ENCODE peak calls at places on chromosomes 3 and 15, in eight cellular contexts. T is MCF 10A, E is stomach, I is right atrium auricular region, F is WTC11, Y is K562, C is adrenal gland, M is PC-9. B is an unnamed sample.

GRCh38 chr3:52570076-52570475 is 33.7 kb downstream of the UQCC5 start:
- DNase-seq in Y (no peak), T (no peak), I (no peak), C (no peak), F (no peak), M (peak; percentile 39), E (no peak), B (no peak)

GRCh38 chr15:59147666-59148065 is 42.7 kb downstream of the CCNB2 start:
- DNase-seq in F (no peak), T (no peak), M (no peak), C (no peak), I (no peak), Y (no peak), E (no peak), B (no peak)

GRCh38 chr3:196406806-196407470 is 25.3 kb downstream of the UBXN7 start:
- DNase-seq in F (no peak), T (no peak), Y (peak; percentile 22), C (no peak), M (no peak), E (no peak), I (no peak), B (no peak)

GRCh38 chr15:31024330-31024729 is 32.9 kb upstream of the MTMR10 start:
- DNase-seq in I (no peak), M (peak; percentile 26), E (no peak), C (no peak), T (peak; percentile 72), F (peak; percentile 28), Y (no peak), B (no peak)

GRCh38 chr15:78350058-78350457 is 9.9 kb downstream of the CRABP1 start:
- DNase-seq in T (no peak), C (no peak), E (no peak), Y (no peak), M (no peak), I (no peak), F (no peak), B (no peak)

GRCh38 chr3:137854498-137855285 is 90.6 kb downstream of the SOX14 start:
- DNase-seq in C (no peak), E (no peak), I (no peak), F (peak; percentile 16), Y (no peak), M (no peak), T (no peak), B (no peak)

GRCh38 chr15:53753813-53754212 is 5.7 kb downstream of the WDR72 start:
- DNase-seq in C (no peak), I (no peak), T (no peak), F (no peak), E (no peak), M (no peak), Y (no peak), B (no peak)

GRCh38 chr3:183378951-183379350 is 49.5 kb downstream of the MCF2L2 start:
- DNase-seq in C (no peak), F (no peak), I (no peak), M (no peak), E (no peak), Y (no peak), T (no peak), B (no peak)

GRCh38 chr3:121852256-121852655 is 17.2 kb downstream of the EAF2 start:
- DNase-seq in T (no peak), Y (no peak), F (no peak), C (no peak), I (no peak), M (no peak), E (no peak), B (no peak)

GRCh38 chr15:75452968-75453702 is 1.6 kb upstream of the SIN3A start:
- DNase-seq in M (peak; percentile 30), I (peak; percentile 68), Y (no peak), T (peak; percentile 52), C (peak; percentile 60), E (peak; percentile 38), F (peak; percentile 74), B (no peak)

GRCh38 chr15:90442423-90442822 is 54.4 kb downstream of the IQGAP1 start:
- DNase-seq in T (no peak), E (no peak), F (no peak), I (no peak), M (no peak), C (no peak), Y (no peak), B (no peak)

GRCh38 chr3:119469378-119470189 is 821 bp downstream of the POGLUT1 start:
- DNase-seq in I (no peak), E (no peak), M (no peak), Y (no peak), F (no peak), C (peak; percentile 56), T (no peak), B (no peak)

GRCh38 chr15:96122077-96123027 is 208.1 kb upstream of the NR2F2 start:
- DNase-seq in E (no peak), F (no peak), T (peak; percentile 2), I (no peak), Y (no peak), C (no peak), M (peak; percentile 5), B (no peak)

GRCh38 chr15:80674245-80674614 is 20.9 kb upstream of the ABHD17C start:
- DNase-seq in T (peak; percentile 8), Y (no peak), E (no peak), C (no peak), F (no peak), M (no peak), I (no peak), B (no peak)

GRCh38 chr15:62482715-62483429 is 317.8 kb upstream of the C2CD4B start:
- DNase-seq in F (peak; percentile 77), E (no peak), I (no peak), Y (peak; percentile 35), M (no peak), T (peak; percentile 40), C (no peak), B (no peak)

GRCh38 chr3:125128861-125129501 is 73.2 kb upstream of the HEG1 start:
- DNase-seq in M (peak; percentile 86), T (peak; percentile 75), I (no peak), F (no peak), E (no peak), C (no peak), Y (no peak), B (no peak)

GRCh38 chr3:178603735-178604134 is 67.5 kb downstream of the KCNMB2 start:
- DNase-seq in F (no peak), Y (no peak), I (no peak), T (no peak), E (no peak), C (no peak), M (no peak), B (no peak)

GRCh38 chr3:56781762-56782161 is 20.0 kb downstream of the ARHGEF3 start:
- DNase-seq in M (no peak), I (no peak), C (peak; percentile 7), F (no peak), Y (no peak), E (no peak), T (no peak), B (no peak)

GRCh38 chr15:42141795-42142667 is 14.4 kb downstream of the PLA2G4F start:
- DNase-seq in E (no peak), Y (no peak), T (no peak), F (peak; percentile 9), I (no peak), M (no peak), C (no peak), B (no peak)

GRCh38 chr3:107543666-107544065 is 20.9 kb downstream of the BBX start:
- DNase-seq in F (no peak), E (no peak), C (no peak), M (no peak), I (no peak), T (peak; percentile 30), Y (no peak), B (no peak)

DNA sequence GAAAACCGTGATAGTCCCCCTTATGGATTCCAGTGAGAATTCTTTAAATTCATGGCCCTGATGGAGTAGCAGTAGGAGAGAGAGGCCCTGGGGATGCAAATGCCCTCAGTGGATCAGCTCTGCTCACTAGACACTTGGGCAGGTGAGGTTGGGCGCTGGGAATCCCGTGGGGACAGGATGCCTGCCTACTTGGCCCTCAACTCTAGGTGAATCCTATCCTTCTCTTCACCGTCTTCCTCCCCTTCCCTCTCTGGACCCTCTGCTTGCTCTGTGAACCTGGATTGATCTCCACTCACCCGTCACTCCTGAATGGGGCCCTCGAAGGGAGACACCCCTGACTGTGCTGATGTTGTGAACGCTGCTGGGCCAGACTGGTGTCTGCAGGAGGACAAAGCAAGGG is 77.4 kb downstream of the SEC22A start:
- DNase-seq in C (no peak), E (no peak), Y (no peak), T (no peak), I (no peak), M (no peak), F (no peak), B (no peak)
- TF ChIP-seq CTCF in C (no peak), E (no peak), Y (no peak), T (no peak), I (no peak), M (no peak), F (no peak), B (no peak)

GRCh38 chr3:134333522-134334181 is 40.6 kb downstream of the AMOTL2 start:
- DNase-seq in M (no peak), C (peak; percentile 19), F (no peak), Y (no peak), E (no peak), I (no peak), T (no peak), B (peak; percentile 67)
- TF ChIP-seq CTCF in M (no peak), C (no peak), F (no peak), Y (no peak), E (no peak), I (no peak), T (no peak), B (peak; percentile 22)

DNA sequence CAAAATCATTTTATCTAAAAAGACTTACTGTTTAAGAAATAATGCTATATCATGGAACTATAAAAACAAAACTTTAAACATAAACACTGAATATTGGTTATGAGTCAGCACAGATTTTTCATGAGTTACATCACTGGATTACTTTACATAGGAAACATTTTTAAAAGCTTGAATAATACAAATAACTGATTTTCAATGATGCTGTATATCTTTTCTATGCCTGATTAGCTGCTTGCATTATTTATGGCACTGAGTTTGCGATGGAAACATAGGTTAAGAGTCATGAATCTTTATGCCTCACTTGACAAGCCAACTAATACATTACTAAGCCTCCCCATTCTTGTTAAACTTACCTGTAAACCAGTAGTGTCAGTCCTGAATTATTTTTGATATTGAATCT is 437.1 kb upstream of the BCHE start:
- DNase-seq in E (no peak), M (no peak), T (no peak), Y (no peak), I (no peak), C (no peak), F (no peak), B (no peak)
- TF ChIP-seq CTCF in E (no peak), M (no peak), T (no peak), Y (no peak), I (no peak), C (no peak), F (no peak), B (no peak)

GRCh38 chr3:37024092-37024491 is 30.8 kb downstream of the MLH1 start:
- DNase-seq in M (no peak), F (no peak), E (no peak), C (no peak), I (no peak), Y (no peak), T (peak; percentile 8), B (no peak)
- TF ChIP-seq CTCF in M (peak; percentile 42), F (no peak), E (peak; percentile 44), C (peak; percentile 50), I (peak; percentile 60), Y (peak; percentile 47), T (peak; percentile 19), B (peak; percentile 46)